ENCODE peak calls at places on chromosomes 16 and 17, in six cellular contexts. One of them, this sample, is unnamed.

GRCh38 chr16:87389245-87389644 is 2.9 kb upstream of the MAP1LC3B start:
- DNase-seq in HT-29: no peak
- DNase-seq in activated effector memory CD4-positive, alpha-beta T cell treated with Interleukin-2 at 50 U/mL for 16 hours: no peak
- DNase-seq in neuronal stem cell: no peak
- DNase-seq in omental fat pad: no peak
- DNase-seq in posterior vena cava: no peak
- DNase-seq in this sample: no peak

GRCh38 chr16:57118461-57119084 is 26.2 kb downstream of the CPNE2 start:
- DNase-seq in HT-29: no peak
- DNase-seq in activated effector memory CD4-positive, alpha-beta T cell treated with Interleukin-2 at 50 U/mL for 16 hours: no peak
- DNase-seq in neuronal stem cell: no peak
- DNase-seq in omental fat pad: no peak
- DNase-seq in posterior vena cava: peak; percentile 71
- DNase-seq in this sample: no peak

GRCh38 chr17:77002103-77003045 is 134.2 kb downstream of the MGAT5B start:
- DNase-seq in HT-29: peak; percentile 57
- DNase-seq in activated effector memory CD4-positive, alpha-beta T cell treated with Interleukin-2 at 50 U/mL for 16 hours: no peak
- DNase-seq in neuronal stem cell: peak; percentile 71
- DNase-seq in omental fat pad: no peak
- DNase-seq in posterior vena cava: peak; percentile 72
- DNase-seq in this sample: no peak

GRCh38 chr17:47323382-47324223 is at the start of gene EFCAB13:
- DNase-seq in HT-29: peak; percentile 51
- DNase-seq in activated effector memory CD4-positive, alpha-beta T cell treated with Interleukin-2 at 50 U/mL for 16 hours: peak; percentile 67
- DNase-seq in neuronal stem cell: peak; percentile 71
- DNase-seq in omental fat pad: peak; percentile 70
- DNase-seq in posterior vena cava: peak; percentile 97
- DNase-seq in this sample: peak; percentile 87

GRCh38 chr17:67514998-67515397 is 137.9 kb downstream of the PITPNC1 start:
- DNase-seq in HT-29: peak; percentile 37
- DNase-seq in activated effector memory CD4-positive, alpha-beta T cell treated with Interleukin-2 at 50 U/mL for 16 hours: no peak
- DNase-seq in neuronal stem cell: no peak
- DNase-seq in omental fat pad: no peak
- DNase-seq in posterior vena cava: no peak
- DNase-seq in this sample: no peak

GRCh38 chr17:65027305-65027704 is 29.2 kb downstream of the GNA13 start:
- DNase-seq in HT-29: peak; percentile 67
- DNase-seq in activated effector memory CD4-positive, alpha-beta T cell treated with Interleukin-2 at 50 U/mL for 16 hours: no peak
- DNase-seq in neuronal stem cell: no peak
- DNase-seq in omental fat pad: no peak
- DNase-seq in posterior vena cava: no peak
- DNase-seq in this sample: no peak

GRCh38 chr16:86134802-86135461 is 236.0 kb downstream of the IRF8 start:
- DNase-seq in HT-29: no peak
- DNase-seq in activated effector memory CD4-positive, alpha-beta T cell treated with Interleukin-2 at 50 U/mL for 16 hours: no peak
- DNase-seq in neuronal stem cell: no peak
- DNase-seq in omental fat pad: no peak
- DNase-seq in posterior vena cava: no peak
- DNase-seq in this sample: no peak

GRCh38 chr17:78058581-78058980 is 70.0 kb downstream of the TMC6 start:
- DNase-seq in HT-29: no peak
- DNase-seq in activated effector memory CD4-positive, alpha-beta T cell treated with Interleukin-2 at 50 U/mL for 16 hours: no peak
- DNase-seq in neuronal stem cell: no peak
- DNase-seq in omental fat pad: no peak
- DNase-seq in posterior vena cava: no peak
- DNase-seq in this sample: no peak

GRCh38 chr16:88703486-88704309 is 2.5 kb downstream of the RNF166 start:
- DNase-seq in HT-29: no peak
- DNase-seq in activated effector memory CD4-positive, alpha-beta T cell treated with Interleukin-2 at 50 U/mL for 16 hours: peak; percentile 63
- DNase-seq in neuronal stem cell: no peak
- DNase-seq in omental fat pad: no peak
- DNase-seq in posterior vena cava: no peak
- DNase-seq in this sample: no peak

GRCh38 chr17:30093463-30094147 is 23.0 kb upstream of the NSRP1 start:
- DNase-seq in HT-29: peak; percentile 86
- DNase-seq in activated effector memory CD4-positive, alpha-beta T cell treated with Interleukin-2 at 50 U/mL for 16 hours: no peak
- DNase-seq in neuronal stem cell: peak; percentile 84
- DNase-seq in omental fat pad: no peak
- DNase-seq in posterior vena cava: no peak
- DNase-seq in this sample: no peak

GRCh38 chr16:17273142-17273561 is 197.6 kb downstream of the XYLT1 start:
- DNase-seq in HT-29: peak; percentile 48
- DNase-seq in activated effector memory CD4-positive, alpha-beta T cell treated with Interleukin-2 at 50 U/mL for 16 hours: no peak
- DNase-seq in neuronal stem cell: no peak
- DNase-seq in omental fat pad: no peak
- DNase-seq in posterior vena cava: no peak
- DNase-seq in this sample: no peak

GRCh38 chr17:51640108-51640622 is 379.8 kb downstream of the UTP18 start:
- DNase-seq in HT-29: peak; percentile 44
- DNase-seq in activated effector memory CD4-positive, alpha-beta T cell treated with Interleukin-2 at 50 U/mL for 16 hours: no peak
- DNase-seq in neuronal stem cell: no peak
- DNase-seq in omental fat pad: no peak
- DNase-seq in posterior vena cava: no peak
- DNase-seq in this sample: no peak

GRCh38 chr17:35449371-35449931 is 885 bp upstream of the SLFN13 start:
- DNase-seq in HT-29: no peak
- DNase-seq in activated effector memory CD4-positive, alpha-beta T cell treated with Interleukin-2 at 50 U/mL for 16 hours: no peak
- DNase-seq in neuronal stem cell: peak; percentile 45
- DNase-seq in omental fat pad: no peak
- DNase-seq in posterior vena cava: peak; percentile 81
- DNase-seq in this sample: no peak

GRCh38 chr16:52591441-52592215 is 44.7 kb upstream of the TOX3 start:
- DNase-seq in HT-29: no peak
- DNase-seq in activated effector memory CD4-positive, alpha-beta T cell treated with Interleukin-2 at 50 U/mL for 16 hours: no peak
- DNase-seq in neuronal stem cell: no peak
- DNase-seq in omental fat pad: no peak
- DNase-seq in posterior vena cava: no peak
- DNase-seq in this sample: no peak

GRCh38 chr16:11407047-11407982 is 62.1 kb downstream of the RMI2 start:
- DNase-seq in HT-29: peak; percentile 94
- DNase-seq in activated effector memory CD4-positive, alpha-beta T cell treated with Interleukin-2 at 50 U/mL for 16 hours: peak; percentile 40
- DNase-seq in neuronal stem cell: peak; percentile 60
- DNase-seq in omental fat pad: peak; percentile 65
- DNase-seq in posterior vena cava: no peak
- DNase-seq in this sample: peak; percentile 70

GRCh38 chr17:77377836-77378235 is 237.1 kb downstream of the SEC14L1 start:
- DNase-seq in HT-29: no peak
- DNase-seq in activated effector memory CD4-positive, alpha-beta T cell treated with Interleukin-2 at 50 U/mL for 16 hours: no peak
- DNase-seq in neuronal stem cell: no peak
- DNase-seq in omental fat pad: no peak
- DNase-seq in posterior vena cava: no peak
- DNase-seq in this sample: no peak

GRCh38 chr17:27778193-27778592 is 22.1 kb downstream of the NOS2 start:
- DNase-seq in HT-29: no peak
- DNase-seq in activated effector memory CD4-positive, alpha-beta T cell treated with Interleukin-2 at 50 U/mL for 16 hours: no peak
- DNase-seq in neuronal stem cell: no peak
- DNase-seq in omental fat pad: no peak
- DNase-seq in posterior vena cava: no peak
- DNase-seq in this sample: no peak

GRCh38 chr16:7351572-7351971 is 18.9 kb downstream of the RBFOX1 start:
- DNase-seq in HT-29: no peak
- DNase-seq in activated effector memory CD4-positive, alpha-beta T cell treated with Interleukin-2 at 50 U/mL for 16 hours: no peak
- DNase-seq in neuronal stem cell: no peak
- DNase-seq in omental fat pad: no peak
- DNase-seq in posterior vena cava: no peak
- DNase-seq in this sample: no peak

This sample was measured in ureter.